ENCODE peak calls at places on chromosome 9, in four cellular contexts. H is HCT116, O is Panc1, I is vagina. W is an unnamed sample. For H3K4me1, the result is how much of the 10 kb centered on the place peaks cover.

GRCh38 chr9:132694144-132694543 is 23.9 kb downstream of the GTF3C4 start:
- DNase-seq in O (no peak), I (no peak), H (no peak), W (no peak)

GRCh38 chr9:111961575-111961974 is 65.0 kb downstream of the UGCG start:
- DNase-seq in I (no peak), O (peak), H (peak), W (no peak)

GRCh38 chr9:123318961-123319421 is 37.0 kb upstream of the CRB2 start:
- DNase-seq in I (no peak), H (no peak), O (no peak), W (no peak)

GRCh38 chr9:38024036-38024681 is 44.9 kb downstream of the SHB start:
- DNase-seq in O (no peak), H (no peak), I (no peak), W (no peak)

GRCh38 chr9:134059661-134060395 is 8.0 kb downstream of the BRD3 start:
- DNase-seq in H (no peak), O (no peak), I (no peak), W (no peak)

GRCh38 chr9:136901516-136902258 is 15.4 kb downstream of the TRAF2 start:
- DNase-seq in O (no peak), H (peak), I (no peak), W (no peak)

GRCh38 chr9:130888146-130888885 is 8.3 kb downstream of the QRFP start:
- DNase-seq in O (no peak), I (no peak), H (no peak), W (no peak)

GRCh38 chr9:91690540-91691249 is 259.3 kb downstream of the ROR2 start:
- DNase-seq in I (no peak), H (no peak), O (no peak), W (peak)

GRCh38 chr9:119368681-119369581 is at the start of gene BRINP1:
- DNase-seq in O (no peak), I (no peak), H (no peak), W (no peak)

GRCh38 chr9:112115955-112116354 is 59.1 kb downstream of the SUSD1 start:
- DNase-seq in H (no peak), I (no peak), O (no peak), W (peak)

GRCh38 chr9:36903541-36904435 is 130.3 kb downstream of the PAX5 start:
- DNase-seq in O (no peak), H (peak), I (no peak), W (no peak)

GRCh38 chr9:7802666-7803065 is 3.1 kb upstream of the DMAC1 start:
- DNase-seq in O (no peak), H (no peak), I (no peak), W (no peak)

GRCh38 chr9:121107041-121107440 is 32.3 kb downstream of the CNTRL start:
- DNase-seq in I (no peak), H (peak), O (no peak), W (no peak)

GRCh38 chr9:23596913-23597634 is 229.0 kb downstream of the ELAVL2 start:
- DNase-seq in I (no peak), H (no peak), O (no peak), W (no peak)

GRCh38 chr9:34252016-34252415 is 73.2 kb downstream of the UBAP1 start:
- DNase-seq in O (no peak), I (no peak), H (no peak), W (no peak)

GRCh38 chr9:116733010-116733641 is 46.0 kb downstream of the TRIM32 start:
- DNase-seq in O (no peak), I (no peak), H (no peak), W (no peak)

GRCh38 chr9:12972608-12973589 is 198.1 kb downstream of the LURAP1L start:
- DNase-seq in I (no peak), O (no peak), H (no peak), W (no peak)

GRCh38 chr9:28317706-28318210 is 744.5 kb upstream of the C9orf72 start:
- DNase-seq in H (no peak), O (no peak), I (no peak), W (no peak)

GRCh38 chr9:114412057-114412683 is 24.4 kb upstream of the AKNA start:
- DNase-seq in H (no peak), O (no peak), I (no peak), W (no peak)

GRCh38 chr9:28774433-28775029 is 1201.2 kb upstream of the C9orf72 start:
- DNase-seq in I (no peak), H (peak), O (no peak), W (no peak)

GRCh38 chr9:79800578-79800977 is 228.8 kb downstream of the TLE4 start:
- DNase-seq in H (no peak), I (no peak), O (no peak), W (peak)

DNA sequence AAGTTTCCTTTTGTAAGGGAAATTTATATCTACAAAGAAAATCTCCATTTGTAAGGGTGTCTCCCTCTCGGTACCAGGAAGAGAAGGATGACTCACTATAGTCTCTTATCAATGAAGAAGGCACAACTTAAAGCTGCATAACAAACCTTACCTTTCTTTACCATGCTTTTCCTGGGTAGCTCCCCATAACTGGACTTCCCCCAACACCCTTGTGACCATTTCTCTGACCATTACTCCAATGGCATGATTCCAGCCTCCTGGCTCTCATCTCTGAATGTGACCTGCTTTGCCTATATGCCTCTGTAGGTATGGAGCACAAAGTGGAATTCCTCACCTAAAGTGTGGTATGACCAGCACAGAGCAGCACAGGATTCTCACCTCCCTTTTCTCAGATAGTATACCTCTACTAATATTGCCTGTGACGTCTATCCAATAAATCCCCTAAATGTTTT is 62.8 kb downstream of the GNA14 start:
- DNase-seq in I (no peak), H (no peak), O (no peak), W (peak)
- TF ChIP-seq POLR2AphosphoS5 in I (no peak), H (no peak), O (no peak), W (no peak)

GRCh38 chr9:96417610-96418073 is 528 bp downstream of the ZNF367 start:
- DNase-seq in I (no peak), H (no peak), O (no peak), W (no peak)
- H3K4me1 ChIP-seq in I (under half), H (under half), O (under half), W (under half)

DNA sequence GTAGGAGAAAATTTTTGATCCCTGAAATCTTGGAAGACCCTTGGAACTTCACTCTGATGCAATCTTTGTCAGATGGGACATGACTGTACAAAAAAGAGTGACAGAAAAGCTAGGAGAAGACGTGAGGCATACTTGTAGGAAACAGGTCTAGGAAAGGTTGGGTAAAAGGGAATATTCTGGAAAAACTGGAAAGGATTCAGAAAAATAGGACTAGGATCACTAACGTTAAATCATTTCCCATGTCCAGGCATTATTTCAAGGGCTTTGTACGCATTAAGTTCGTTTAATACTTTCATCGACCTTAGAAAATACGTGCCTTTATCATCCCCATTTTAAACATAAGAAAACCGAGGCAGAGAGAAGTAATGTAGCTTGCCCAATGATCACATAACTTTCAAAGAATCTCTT is 2.9 kb downstream of the ALDH1A1 start:
- DNase-seq in O (no peak), H (no peak), I (no peak), W (no peak)
- H3K4me3 ChIP-seq in O (no peak), H (no peak), I (peak), W (peak)

GRCh38 chr9:107488400-107489143 is 997 bp downstream of the KLF4 start:
- DNase-seq in H (no peak), I (peak), O (no peak), W (no peak)
- TF ChIP-seq POLR2AphosphoS5 in H (no peak), I (no peak), O (no peak), W (peak)

GRCh38 chr9:77221431-77221830 is 44.1 kb downstream of the VPS13A start:
- DNase-seq in O (no peak), H (no peak), I (no peak), W (no peak)

GRCh38 chr9:77212801-77213200 is 35.5 kb downstream of the VPS13A start:
- DNase-seq in I (no peak), O (no peak), H (no peak), W (no peak)

GRCh38 chr9:77215874-77216273 is 38.5 kb downstream of the VPS13A start:
- DNase-seq in H (no peak), O (no peak), I (no peak), W (no peak)

DNA sequence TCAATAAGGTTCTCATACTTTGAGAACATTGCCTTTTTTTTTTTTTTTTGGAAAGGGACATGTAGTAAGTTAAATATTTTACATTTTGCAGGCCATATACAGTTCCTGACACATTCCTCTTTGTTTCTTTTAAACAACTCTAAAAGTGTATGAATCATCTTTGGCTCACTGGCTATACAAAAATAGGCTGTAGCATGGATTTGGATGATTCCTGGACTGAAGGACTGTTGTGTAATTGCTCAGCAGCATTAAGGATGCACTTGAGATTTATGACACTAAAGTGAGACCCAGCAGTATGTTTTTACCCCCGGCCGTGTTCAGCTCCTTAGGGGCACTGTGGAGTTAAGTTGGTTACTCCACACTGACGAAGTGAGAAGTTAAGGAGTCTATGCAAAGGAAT is 41.3 kb downstream of the VPS13A start:
- DNase-seq in H (no peak), I (no peak), O (no peak), W (no peak)
- H3K4me1 ChIP-seq in H (under half), I (under half), O (under half), W (under half)

GRCh38 chr9:129139233-129139992 is 28.2 kb downstream of the PTPA start:
- DNase-seq in H (peak), O (no peak), I (peak), W (peak)
- H3K4me3 ChIP-seq in H (peak), O (peak), I (peak), W (peak)

W was measured in esophagus muscularis mucosa.